ENCODE peak calls at places on chromosomes 11 and 22, in eight cellular contexts. Z, M, H, V, Y, K, R and U are unnamed samples.
A peak's percentile ranks its signal among the peaks of the same experiment; 100 is the strongest.

GRCh38 chr11:47551086-47551485 is 1.8 kb downstream of the CELF1 start:
- DNase-seq in Z (peak; percentile 44), M (peak; percentile 46), H (no peak), V (peak; percentile 29), Y (no peak), K (no peak), R (no peak), U (no peak)

GRCh38 chr11:120306519-120307242 is 18.4 kb upstream of the TLCD5 start:
- DNase-seq in Z (peak; percentile 95), M (peak; percentile 84), H (peak; percentile 70), V (no peak), Y (peak; percentile 76), K (no peak), R (no peak), U (no peak)

GRCh38 chr11:76259299-76259908 is 53.1 kb upstream of the WNT11 start:
- DNase-seq in Z (no peak), M (no peak), H (no peak), V (no peak), Y (no peak), K (no peak), R (no peak), U (no peak)

GRCh38 chr11:117219001-117219400 is 12.9 kb downstream of the PCSK7 start:
- DNase-seq in Z (no peak), M (no peak), H (no peak), V (no peak), Y (no peak), K (no peak), R (no peak), U (no peak)

GRCh38 chr11:2196970-2197770 is 25.6 kb upstream of the TH start:
- DNase-seq in Z (peak; percentile 61), M (peak; percentile 70), H (peak; percentile 84), V (no peak), Y (peak; percentile 84), K (peak; percentile 68), R (peak; percentile 82), U (no peak)

GRCh38 chr11:74696932-74697687 is 34.1 kb downstream of the CHRDL2 start:
- DNase-seq in Z (peak; percentile 88), M (peak; percentile 96), H (peak; percentile 73), V (no peak), Y (peak; percentile 90), K (peak; percentile 91), R (peak; percentile 92), U (no peak)

GRCh38 chr11:45233121-45233803 is 52.9 kb downstream of the SYT13 start:
- DNase-seq in Z (peak; percentile 70), M (peak; percentile 70), H (peak; percentile 65), V (peak; percentile 5), Y (peak; percentile 77), K (no peak), R (peak; percentile 70), U (peak; percentile 91)

GRCh38 chr11:57776101-57776511 is 14.5 kb downstream of the CTNND1 start:
- DNase-seq in Z (peak; percentile 48), M (no peak), H (no peak), V (no peak), Y (no peak), K (no peak), R (no peak), U (no peak)

GRCh38 chr11:17531818-17532131 is 12.4 kb downstream of the USH1C start:
- DNase-seq in Z (peak; percentile 54), M (no peak), H (no peak), V (no peak), Y (no peak), K (no peak), R (no peak), U (no peak)

GRCh38 chr11:73400293-73400692 is 24.1 kb downstream of the RELT start:
- DNase-seq in Z (no peak), M (no peak), H (no peak), V (no peak), Y (no peak), K (no peak), R (no peak), U (no peak)

GRCh38 chr11:848380-848931 is 5.8 kb downstream of the TSPAN4 start:
- DNase-seq in Z (no peak), M (peak; percentile 40), H (no peak), V (no peak), Y (peak; percentile 56), K (no peak), R (no peak), U (peak; percentile 51)

GRCh38 chr22:18023509-18024275 is 669 bp downstream of the MICAL3 start:
- DNase-seq in Z (peak; percentile 81), M (peak; percentile 86), H (peak; percentile 89), V (no peak), Y (peak; percentile 88), K (peak; percentile 80), R (peak; percentile 82), U (no peak)

GRCh38 chr11:96264364-96264763 is 78.6 kb downstream of the MAML2 start:
- DNase-seq in Z (no peak), M (no peak), H (no peak), V (no peak), Y (no peak), K (no peak), R (no peak), U (no peak)

GRCh38 chr11:10387209-10388083 is 67.6 kb upstream of the AMPD3 start:
- DNase-seq in Z (peak; percentile 68), M (no peak), H (peak; percentile 58), V (no peak), Y (peak; percentile 26), K (no peak), R (peak; percentile 37), U (no peak)

GRCh38 chr11:4370166-4370565 is 2.0 kb upstream of the OR52B4 start:
- DNase-seq in Z (no peak), M (no peak), H (no peak), V (no peak), Y (no peak), K (no peak), R (no peak), U (no peak)

GRCh38 chr11:70247710-70248072 is 22.8 kb upstream of the PPFIA1 start:
- DNase-seq in Z (no peak), M (peak; percentile 58), H (no peak), V (no peak), Y (peak; percentile 87), K (no peak), R (no peak), U (no peak)

GRCh38 chr11:64861227-64861970 is 16.9 kb upstream of the CDC42BPG start:
- DNase-seq in Z (no peak), M (no peak), H (no peak), V (no peak), Y (peak; percentile 48), K (no peak), R (no peak), U (no peak)

GRCh38 chr22:32686354-32686753 is 115.2 kb upstream of the TIMP3 start:
- DNase-seq in Z (no peak), M (no peak), H (no peak), V (no peak), Y (no peak), K (no peak), R (no peak), U (no peak)

GRCh38 chr11:14969922-14970323 is 2.2 kb downstream of the CALCA start:
- DNase-seq in Z (peak; percentile 53), M (peak; percentile 57), H (no peak), V (no peak), Y (peak; percentile 35), K (no peak), R (peak; percentile 35), U (no peak)

DNA sequence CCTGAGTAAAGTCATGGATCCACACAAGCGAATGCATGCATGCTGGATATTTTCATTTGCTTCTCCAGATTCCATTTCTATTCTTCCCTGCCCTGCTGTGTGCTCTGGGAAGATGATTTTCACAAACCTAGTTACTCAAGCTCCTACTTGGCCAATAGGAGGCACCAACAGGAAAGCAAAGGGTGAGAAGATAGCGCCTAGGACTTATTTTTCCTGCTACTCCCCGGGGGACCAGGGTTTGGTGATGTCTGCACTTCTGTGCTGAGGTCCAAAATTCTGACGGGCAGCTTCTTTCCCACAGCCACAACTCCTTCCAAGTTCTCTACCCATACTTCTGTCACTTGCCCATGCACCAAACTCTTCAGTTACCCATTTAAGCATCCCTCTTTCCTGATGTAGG is 509.3 kb upstream of the TENM4 start:
- DNase-seq in Z (no peak), M (no peak), H (no peak), V (no peak), Y (no peak), K (no peak), R (no peak), U (no peak)
- TF ChIP-seq CTCF in Z (no peak), M (no peak), H (no peak), V (no peak), Y (no peak), K (no peak), R (no peak), U (no peak)

GRCh38 chr22:46986788-46987187 is 224.3 kb downstream of the TBC1D22A start:
- DNase-seq in Z (no peak), M (no peak), H (no peak), V (no peak), Y (no peak), K (no peak), R (no peak), U (no peak)

GRCh38 chr22:46983046-46983445 is 220.6 kb downstream of the TBC1D22A start:
- DNase-seq in Z (no peak), M (no peak), H (no peak), V (no peak), Y (no peak), K (no peak), R (no peak), U (no peak)

GRCh38 chr22:46984751-46985506 is 222.5 kb downstream of the TBC1D22A start:
- DNase-seq in Z (peak; percentile 68), M (peak; percentile 76), H (no peak), V (no peak), Y (no peak), K (no peak), R (peak; percentile 55), U (no peak)

GRCh38 chr22:46982635-46983034 is 220.2 kb downstream of the TBC1D22A start:
- DNase-seq in Z (no peak), M (no peak), H (no peak), V (no peak), Y (no peak), K (no peak), R (no peak), U (no peak)

GRCh38 chr22:46985507-46985882 is 223.0 kb downstream of the TBC1D22A start:
- DNase-seq in Z (no peak), M (no peak), H (no peak), V (no peak), Y (no peak), K (no peak), R (no peak), U (no peak)
- TF ChIP-seq CTCF in Z (no peak), M (peak; percentile 18), H (no peak), V (no peak), Y (no peak), K (no peak), R (no peak), U (no peak)

DNA sequence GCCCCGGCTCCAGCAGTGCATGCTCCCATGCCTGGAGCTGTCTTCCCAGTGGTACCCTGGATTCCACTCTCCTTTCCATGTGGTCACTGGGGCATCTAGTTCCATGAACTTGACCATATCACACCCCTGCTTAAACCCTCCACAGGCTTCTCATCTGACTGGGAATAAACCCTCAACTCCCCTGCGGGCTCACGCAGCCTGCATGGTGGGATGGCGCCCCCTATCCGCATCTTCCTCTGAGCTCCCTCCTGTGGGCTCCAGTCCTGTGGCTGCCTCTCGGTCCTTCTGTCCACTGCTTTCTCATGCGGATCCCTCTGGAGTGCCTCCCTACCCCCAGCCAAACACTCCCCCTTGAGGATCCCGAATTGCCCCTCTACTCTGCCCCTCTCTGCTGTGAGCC is 41.4 kb upstream of the TTLL12 start:
- DNase-seq in Z (peak; percentile 31), M (peak; percentile 47), H (no peak), V (no peak), Y (peak; percentile 70), K (no peak), R (peak; percentile 5), U (peak; percentile 49)
- TF ChIP-seq CTCF in Z (peak; percentile 45), M (peak; percentile 34), H (no peak), V (peak; percentile 29), Y (peak; percentile 38), K (no peak), R (no peak), U (peak; percentile 48)

GRCh38 chr11:103202048-103202651 is 92.9 kb downstream of the DYNC2H1 start:
- DNase-seq in Z (peak; percentile 72), M (peak; percentile 54), H (no peak), V (no peak), Y (no peak), K (no peak), R (no peak), U (no peak)
- TF ChIP-seq CTCF in Z (peak; percentile 70), M (peak; percentile 37), H (no peak), V (peak; percentile 41), Y (peak; percentile 71), K (no peak), R (peak; percentile 43), U (peak; percentile 60)